ENCODE peak calls at places on chromosomes 1 and 21, in seven cellular contexts. S is A549, Z is GM12878, I is K562, A is H1, G is SK-N-SH, H is HepG2. E is an unnamed sample.

GRCh38 chr1:55198044-55198443 is 17.1 kb downstream of the USP24 start:
- DNase-seq in S (no peak), Z (no peak), I (no peak), A (no peak), G (no peak), H (no peak), E (no peak)

GRCh38 chr1:164051791-164052190 is 507.2 kb upstream of the PBX1 start:
- DNase-seq in S (no peak), Z (no peak), I (no peak), A (no peak), G (no peak), H (no peak), E (no peak)

GRCh38 chr1:25505706-25506385 is 37.6 kb upstream of the LDLRAP1 start:
- DNase-seq in S (no peak), Z (no peak), I (no peak), A (no peak), G (no peak), H (no peak), E (no peak)

GRCh38 chr1:180415985-180416633 is 86.3 kb downstream of the ACBD6 start:
- DNase-seq in S (peak), Z (peak), I (peak), A (no peak), G (peak), H (peak), E (peak)

GRCh38 chr1:119948342-119949214 is 52.3 kb upstream of the ADAM30 start:
- DNase-seq in S (peak), Z (peak), I (peak), A (peak), G (peak), H (peak), E (peak)

GRCh38 chr1:205543351-205544305 is 39.2 kb downstream of the CDK18 start:
- DNase-seq in S (no peak), Z (no peak), I (peak), A (peak), G (peak), H (peak), E (peak)

GRCh38 chr1:42927920-42928505 is 30.7 kb downstream of the SLC2A1 start:
- DNase-seq in S (no peak), Z (no peak), I (no peak), A (no peak), G (no peak), H (no peak), E (no peak)

GRCh38 chr1:202710070-202711025 is at the start of gene SYT2:
- DNase-seq in S (peak), Z (no peak), I (peak), A (no peak), G (peak), H (no peak), E (no peak)

GRCh38 chr1:56543783-56544612 is 35.4 kb downstream of the PLPP3 start:
- DNase-seq in S (no peak), Z (no peak), I (no peak), A (no peak), G (no peak), H (no peak), E (no peak)

GRCh38 chr1:94757931-94758330 is 62.2 kb upstream of the SLC44A3 start:
- DNase-seq in S (no peak), Z (no peak), I (no peak), A (no peak), G (no peak), H (no peak), E (no peak)

GRCh38 chr1:153506831-153507413 is 28.9 kb downstream of the S100A6 start:
- DNase-seq in S (peak), Z (no peak), I (no peak), A (no peak), G (no peak), H (peak), E (peak)

GRCh38 chr1:118894836-118895235 is 93.3 kb downstream of the TBX15 start:
- DNase-seq in S (no peak), Z (no peak), I (no peak), A (no peak), G (no peak), H (no peak), E (no peak)

GRCh38 chr21:28615276-28615675 is 377.4 kb downstream of the LTN1 start:
- DNase-seq in S (no peak), Z (no peak), I (no peak), A (no peak), G (no peak), H (no peak), E (peak)

GRCh38 chr21:23307065-23307464 is 2300.2 kb downstream of the MRPL39 start:
- DNase-seq in S (no peak), Z (no peak), I (no peak), A (no peak), G (no peak), H (no peak), E (no peak)

GRCh38 chr1:1020000-1020404 is at the start of gene AGRN:
- DNase-seq in S (no peak), Z (no peak), I (no peak), A (no peak), G (peak), H (no peak), E (no peak)

GRCh38 chr1:44808938-44809917 is 905 bp downstream of the BTBD19 start:
- DNase-seq in S (no peak), Z (peak), I (no peak), A (no peak), G (no peak), H (peak), E (peak)

GRCh38 chr1:99496067-99496466 is 149.8 kb upstream of the PALMD start:
- DNase-seq in S (no peak), Z (no peak), I (no peak), A (no peak), G (no peak), H (no peak), E (no peak)

GRCh38 chr1:232280910-232281309 is 349.0 kb downstream of the SIPA1L2 start:
- DNase-seq in S (no peak), Z (no peak), I (no peak), A (peak), G (no peak), H (no peak), E (no peak)

GRCh38 chr1:94686882-94687281 is 133.3 kb upstream of the SLC44A3 start:
- DNase-seq in S (no peak), Z (no peak), I (no peak), A (no peak), G (no peak), H (no peak), E (no peak)

GRCh38 chr1:181014431-181015257 is 8.0 kb downstream of the STX6 start:
- DNase-seq in S (no peak), Z (no peak), I (no peak), A (no peak), G (no peak), H (no peak), E (no peak)

GRCh38 chr1:164771001-164771550 is 212.1 kb downstream of the PBX1 start:
- DNase-seq in S (no peak), Z (no peak), I (no peak), A (no peak), G (no peak), H (no peak), E (peak)

GRCh38 chr1:183548136-183548535 is 42.1 kb downstream of the NCF2 start:
- DNase-seq in S (no peak), Z (no peak), I (no peak), A (no peak), G (no peak), H (no peak), E (no peak)

GRCh38 chr1:34460193-34460592 is 283.5 kb downstream of the C1orf94 start:
- DNase-seq in S (peak), Z (peak), I (peak), A (peak), G (peak), H (peak), E (no peak)

GRCh38 chr1:113370868-113371267 is 19.4 kb upstream of the MAGI3 start:
- DNase-seq in S (no peak), Z (no peak), I (no peak), A (no peak), G (no peak), H (no peak), E (no peak)

GRCh38 chr1:225430301-225430700 is 2.5 kb upstream of the LBR start:
- DNase-seq in S (no peak), Z (no peak), I (no peak), A (no peak), G (no peak), H (no peak), E (no peak)

GRCh38 chr1:230011333-230012092 is 55.5 kb upstream of the GALNT2 start:
- DNase-seq in S (no peak), Z (no peak), I (no peak), A (no peak), G (no peak), H (no peak), E (no peak)

GRCh38 chr1:3609769-3610157 is 1.5 kb downstream of the MEGF6 start:
- DNase-seq in S (no peak), Z (no peak), I (no peak), A (no peak), G (no peak), H (no peak), E (no peak)

GRCh38 chr21:34027727-34028461 is 45.5 kb upstream of the MRPS6 start:
- DNase-seq in S (no peak), Z (no peak), I (no peak), A (no peak), G (no peak), H (no peak), E (no peak)

GRCh38 chr21:34029724-34030528 is 43.5 kb upstream of the MRPS6 start:
- DNase-seq in S (peak), Z (peak), I (peak), A (peak), G (peak), H (peak), E (peak)

GRCh38 chr21:34035619-34036354 is 37.6 kb upstream of the MRPS6 start:
- DNase-seq in S (no peak), Z (no peak), I (no peak), A (no peak), G (no peak), H (no peak), E (no peak)

GRCh38 chr21:34034369-34035014 is 38.9 kb upstream of the MRPS6 start:
- DNase-seq in S (no peak), Z (no peak), I (no peak), A (no peak), G (no peak), H (peak), E (no peak)

GRCh38 chr21:34031835-34032370 is 41.5 kb upstream of the MRPS6 start:
- DNase-seq in S (no peak), Z (no peak), I (no peak), A (no peak), G (no peak), H (peak), E (no peak)
- TF ChIP-seq RFX5 in S (no peak), Z (no peak), I (no peak), A (no peak), G (no peak), H (no peak), E (no peak)

DNA sequence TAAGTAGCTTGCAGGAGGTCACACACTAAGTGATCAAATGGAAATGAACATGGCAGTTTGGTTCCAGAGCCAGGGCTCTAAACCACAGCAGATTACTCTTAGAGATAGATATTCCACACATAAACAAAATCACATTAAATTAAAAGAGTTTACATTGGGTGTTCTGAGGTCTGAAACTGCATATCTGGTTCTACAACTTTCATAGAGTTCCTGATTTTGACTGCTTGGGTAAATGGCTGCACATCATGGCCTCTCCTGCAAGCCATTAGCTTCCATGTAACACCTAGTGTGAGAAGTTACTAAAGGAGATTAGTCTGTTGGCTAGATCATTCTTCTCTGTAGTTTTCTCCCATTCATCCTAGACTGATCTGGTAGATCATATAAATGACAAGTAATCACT is 12.8 kb upstream of the XCL2 start:
- DNase-seq in S (no peak), Z (no peak), I (no peak), A (no peak), G (no peak), H (no peak), E (no peak)
- TF ChIP-seq RFX5 in S (no peak), Z (no peak), I (no peak), A (no peak), G (no peak), H (no peak), E (no peak)

GRCh38 chr1:199875856-199876255 is 151.7 kb upstream of the NR5A2 start:
- DNase-seq in S (no peak), Z (no peak), I (no peak), A (no peak), G (no peak), H (no peak), E (no peak)
- TF ChIP-seq RFX5 in S (no peak), Z (no peak), I (no peak), A (no peak), G (no peak), H (no peak), E (no peak)

GRCh38 chr1:234599617-234600417 is 10.2 kb downstream of the IRF2BP2 start:
- DNase-seq in S (peak), Z (no peak), I (peak), A (peak), G (peak), H (peak), E (peak)

GRCh38 chr1:234595899-234596298 is 14.1 kb downstream of the IRF2BP2 start:
- DNase-seq in S (no peak), Z (no peak), I (no peak), A (no peak), G (no peak), H (no peak), E (no peak)

GRCh38 chr1:234600418-234601216 is 9.4 kb downstream of the IRF2BP2 start:
- DNase-seq in S (no peak), Z (no peak), I (no peak), A (no peak), G (peak), H (peak), E (no peak)

GRCh38 chr1:234598974-234599616 is 10.9 kb downstream of the IRF2BP2 start:
- DNase-seq in S (no peak), Z (no peak), I (no peak), A (no peak), G (no peak), H (no peak), E (no peak)

GRCh38 chr1:234597894-234598293 is 12.1 kb downstream of the IRF2BP2 start:
- DNase-seq in S (peak), Z (no peak), I (peak), A (no peak), G (peak), H (peak), E (peak)
- TF ChIP-seq RFX5 in S (no peak), Z (no peak), I (no peak), A (no peak), G (no peak), H (no peak), E (no peak)

GRCh38 chr21:41883582-41883981 is 4.4 kb upstream of the PRDM15 start:
- DNase-seq in S (no peak), Z (no peak), I (no peak), A (no peak), G (no peak), H (no peak), E (peak)
- TF ChIP-seq RFX5 in S (no peak), Z (no peak), I (no peak), A (no peak), G (no peak), H (no peak), E (no peak)